ENCODE peak calls at places on chromosomes 13 and 19, in five cellular contexts. E is H1, Z is GM12891, U is GM12878, V is K562. I is an unnamed sample.

GRCh38 chr13:53142301-53142700 is 113.7 kb downstream of the OLFM4 start:
- DNase-seq in U (no peak), Z (no peak), E (no peak), V (no peak), I (no peak)

GRCh38 chr19:30297969-30298368 is 74.2 kb upstream of the ZNF536 start:
- DNase-seq in Z (no peak), V (no peak), E (no peak), U (no peak), I (no peak)

GRCh38 chr13:30107126-30107525 is 200.2 kb downstream of the KATNAL1 start:
- DNase-seq in V (no peak), Z (no peak), U (no peak), E (no peak), I (no peak)

GRCh38 chr13:66216723-66217122 is 1013.4 kb downstream of the PCDH9 start:
- DNase-seq in Z (no peak), E (no peak), V (no peak), U (no peak), I (no peak)

GRCh38 chr19:3503036-3503572 is 2.6 kb upstream of the DOHH start:
- DNase-seq in U (no peak), E (no peak), Z (no peak), V (no peak), I (no peak)

GRCh38 chr19:48698046-48698445 is 2.3 kb downstream of the FUT2 start:
- DNase-seq in U (no peak), Z (no peak), E (no peak), V (peak; percentile 55), I (no peak)

GRCh38 chr13:111210082-111210481 is 95.0 kb downstream of the ARHGEF7 start:
- DNase-seq in V (no peak), U (no peak), Z (no peak), E (no peak), I (no peak)

GRCh38 chr19:46387713-46388130 is 25.6 kb downstream of the CCDC8 start:
- DNase-seq in U (no peak), V (no peak), E (no peak), Z (no peak), I (no peak)

GRCh38 chr13:22210134-22210930 is 539.5 kb downstream of the FGF9 start:
- DNase-seq in E (no peak), V (no peak), U (no peak), Z (no peak), I (no peak)

GRCh38 chr13:113724780-113725315 is 34.2 kb upstream of the TMEM255B start:
- DNase-seq in E (peak; percentile 89), U (peak; percentile 12), Z (peak; percentile 83), V (peak; percentile 67), I (peak; percentile 65)

GRCh38 chr13:72061613-72062012 is 194.6 kb upstream of the DACH1 start:
- DNase-seq in U (no peak), Z (no peak), E (no peak), V (no peak), I (no peak)

GRCh38 chr19:46056536-46056935 is 15.7 kb upstream of the IGFL4 start:
- DNase-seq in U (no peak), Z (no peak), E (no peak), V (no peak), I (no peak)

GRCh38 chr19:18672044-18672451 is 11.4 kb upstream of the CRTC1 start:
- DNase-seq in U (no peak), Z (no peak), E (no peak), V (no peak), I (no peak)

GRCh38 chr13:111230385-111230930 is 90.0 kb upstream of the TEX29 start:
- DNase-seq in E (no peak), U (no peak), V (no peak), Z (no peak), I (no peak)

GRCh38 chr19:30781047-30781446 is 408.9 kb downstream of the ZNF536 start:
- DNase-seq in V (no peak), Z (no peak), U (no peak), E (no peak), I (no peak)

GRCh38 chr13:112248909-112249592 is 127.1 kb upstream of the SPACA7 start:
- DNase-seq in Z (no peak), U (no peak), V (no peak), E (peak; percentile 39), I (no peak)

GRCh38 chr13:41603917-41604316 is 146.6 kb downstream of the RGCC start:
- DNase-seq in U (no peak), V (peak; percentile 13), E (no peak), Z (no peak), I (no peak)

GRCh38 chr13:26867451-26868067 is 107.0 kb upstream of the GPR12 start:
- DNase-seq in V (peak; percentile 26), U (no peak), Z (no peak), E (peak; percentile 62), I (no peak)

GRCh38 chr13:78742659-78743058 is 83.7 kb upstream of the OBI1 start:
- DNase-seq in Z (no peak), V (no peak), E (no peak), U (no peak), I (no peak)

GRCh38 chr19:13153627-13154240 is 3.5 kb downstream of the IER2 start:
- DNase-seq in E (no peak), Z (no peak), U (no peak), V (peak; percentile 59), I (no peak)

GRCh38 chr13:113455384-113455783 is 2.1 kb upstream of the ADPRHL1 start:
- DNase-seq in V (no peak), Z (no peak), E (no peak), U (no peak), I (no peak)

GRCh38 chr19:43078311-43078710 is 4.2 kb downstream of the PSG2 start:
- DNase-seq in U (no peak), V (no peak), E (no peak), Z (no peak), I (no peak)

GRCh38 chr13:36363464-36363863 is 17.3 kb upstream of the SPART start:
- DNase-seq in Z (no peak), E (no peak), U (no peak), V (no peak), I (no peak)

GRCh38 chr19:40717880-40718773 is 1.2 kb downstream of the ITPKC start:
- DNase-seq in U (no peak), E (no peak), Z (no peak), V (peak; percentile 46), I (no peak)

GRCh38 chr19:40717325-40717879 is 490 bp downstream of the ITPKC start:
- DNase-seq in Z (no peak), E (no peak), U (no peak), V (no peak), I (no peak)

GRCh38 chr19:40719414-40719894 is 2.5 kb downstream of the ITPKC start:
- DNase-seq in V (no peak), Z (no peak), U (peak; percentile 15), E (no peak), I (no peak)

GRCh38 chr19:40716655-40717324 is at the start of the genes COQ8B and ITPKC:
- DNase-seq in E (peak; percentile 100), V (peak; percentile 93), Z (peak; percentile 97), U (peak; percentile 88), I (peak; percentile 94)

DNA sequence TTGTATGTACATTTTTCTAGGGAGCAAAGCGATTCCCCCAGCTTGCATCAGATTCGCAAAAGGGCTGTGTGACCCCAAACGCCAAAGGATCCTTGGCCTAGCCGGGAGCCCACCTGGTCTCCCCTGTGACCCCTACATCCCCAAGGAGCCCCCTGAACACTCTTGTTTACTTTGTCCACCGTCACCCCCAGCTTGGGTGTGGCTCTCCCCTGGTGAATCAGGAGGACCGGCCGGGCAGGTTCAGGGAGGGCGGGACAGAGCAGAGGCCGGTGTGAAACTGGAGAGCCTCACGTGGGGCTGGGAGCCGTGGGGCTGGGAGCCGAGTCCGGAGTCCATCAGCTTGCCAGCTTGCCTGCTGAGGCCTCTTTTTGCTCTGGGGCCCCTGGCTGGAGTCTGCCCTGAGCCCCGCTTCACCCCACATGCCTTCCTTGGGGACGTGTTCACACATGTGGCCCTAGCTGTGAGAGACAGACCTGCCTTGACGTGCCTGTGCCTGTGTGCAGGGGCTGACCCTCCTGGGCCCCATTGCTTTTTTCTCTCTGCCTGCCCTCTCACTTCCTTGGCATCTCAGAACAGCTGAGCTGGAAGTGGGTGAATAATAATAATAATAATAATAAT is 2.0 kb downstream of the ITPKC start:
- DNase-seq in E (no peak), U (peak; percentile 8), V (peak; percentile 62), Z (no peak), I (no peak)
- TF ChIP-seq POLR2AphosphoS5 in E (peak; percentile 37), U (no peak), V (no peak), Z (no peak), I (no peak)

GRCh38 chr19:51550848-51551672 is 19.6 kb upstream of the SIGLEC6 start:
- DNase-seq in V (no peak), Z (no peak), U (no peak), E (no peak), I (no peak)
- TF ChIP-seq POLR2A in V (peak; percentile 57), Z (no peak), U (no peak), E (no peak), I (no peak)

GRCh38 chr19:2050991-2051770 is at the start of gene MKNK2:
- DNase-seq in U (no peak), Z (peak; percentile 87), V (peak; percentile 91), E (peak; percentile 99), I (peak; percentile 84)

GRCh38 chr19:2051771-2052704 is 994 bp upstream of the MKNK2 start:
- DNase-seq in E (no peak), V (no peak), U (peak; percentile 72), Z (no peak), I (no peak)

GRCh38 chr19:2054763-2055162 is 3.7 kb upstream of the MKNK2 start:
- DNase-seq in Z (no peak), U (no peak), V (no peak), E (no peak), I (no peak)

GRCh38 chr19:2055871-2056809 is 5.1 kb upstream of the MKNK2 start:
- DNase-seq in Z (no peak), V (no peak), E (peak; percentile 62), U (no peak), I (no peak)

GRCh38 chr19:2053601-2054389 is 2.8 kb upstream of the MKNK2 start:
- DNase-seq in V (no peak), U (no peak), E (no peak), Z (no peak), I (no peak)
- TF ChIP-seq TAF1 in V (no peak), U (no peak), E (no peak), Z (no peak), I (no peak)

DNA sequence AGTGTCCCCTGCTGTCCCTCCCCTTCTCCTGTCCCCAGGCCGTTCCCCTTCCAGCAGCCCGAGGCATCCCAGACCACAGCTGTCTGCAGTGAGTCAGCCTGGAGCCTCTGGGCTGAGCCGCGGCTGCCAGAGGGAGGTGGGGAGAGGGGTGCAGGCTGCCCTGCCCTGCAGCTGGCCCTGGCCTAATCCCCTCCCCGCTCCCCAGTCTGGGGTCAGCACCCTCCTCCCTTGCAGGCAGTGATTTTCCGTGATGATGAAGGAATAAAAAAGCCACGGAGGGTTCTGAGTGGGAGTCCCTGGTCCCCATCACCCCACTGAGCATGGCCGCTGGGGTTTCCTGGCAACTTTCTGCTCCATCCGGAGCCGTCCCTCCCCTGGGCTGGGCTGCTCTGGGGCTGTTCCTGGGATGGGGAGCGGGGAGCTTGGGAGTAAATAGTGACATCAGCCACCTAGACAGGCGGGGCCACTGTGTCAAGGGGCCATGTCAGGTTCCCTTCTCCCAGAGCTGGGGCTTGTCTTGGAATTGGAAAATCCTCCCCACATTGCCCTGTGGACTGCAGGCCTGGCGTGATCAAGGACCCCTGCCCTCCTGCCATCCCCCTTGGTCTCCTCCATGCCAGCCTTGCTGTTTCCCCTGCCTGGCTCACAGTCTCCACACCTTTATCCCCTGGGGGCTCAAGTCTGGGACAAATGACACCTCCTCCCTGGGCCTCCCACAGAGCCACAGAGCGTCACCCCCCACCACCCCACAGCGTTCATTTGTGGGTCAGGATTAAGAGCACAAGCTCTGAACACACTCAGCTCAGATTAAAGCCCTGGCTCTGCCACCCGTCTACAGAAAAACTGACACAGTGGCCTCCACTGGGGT is 16.7 kb downstream of the SPC24 start:
- DNase-seq in V (peak; percentile 30), E (peak; percentile 68), Z (no peak), U (no peak), I (no peak)
- TF ChIP-seq POLR2AphosphoS5 in V (no peak), E (no peak), Z (no peak), U (no peak), I (no peak)